ENCODE peak calls at places on chromosomes 3 and 15, in four cellular contexts. J, Y, W and I are unnamed samples.

GRCh38 chr15:89021224-89021623 is 67.0 kb upstream of the ABHD2 start:
- DNase-seq in J (no peak), Y (no peak), W (no peak), I (peak; percentile 61)

GRCh38 chr3:73480187-73480672 is 144.5 kb downstream of the PDZRN3 start:
- DNase-seq in W (no peak), Y (no peak), J (no peak), I (no peak)

GRCh38 chr3:2150576-2150975 is 51.9 kb downstream of the CNTN4 start:
- DNase-seq in W (no peak), J (no peak), Y (no peak), I (no peak)

GRCh38 chr3:172447611-172448579 is at the start of gene GHSR:
- DNase-seq in W (no peak), J (no peak), Y (no peak), I (no peak)

GRCh38 chr3:156811092-156811862 is 14.9 kb upstream of the LEKR1 start:
- DNase-seq in J (no peak), Y (no peak), W (no peak), I (no peak)

GRCh38 chr15:45326776-45327175 is 51.6 kb downstream of the GATM start:
- DNase-seq in Y (no peak), W (no peak), J (no peak), I (no peak)

GRCh38 chr3:25897019-25897418 is 107.1 kb downstream of the OXSM start:
- DNase-seq in W (no peak), J (no peak), Y (no peak), I (no peak)

GRCh38 chr15:39154136-39154770 is 426.6 kb upstream of the THBS1 start:
- DNase-seq in Y (no peak), J (no peak), W (no peak), I (no peak)

GRCh38 chr15:73518180-73518862 is 75.4 kb downstream of the REC114 start:
- DNase-seq in Y (peak; percentile 11), J (no peak), W (no peak), I (no peak)

GRCh38 chr15:68650901-68651709 is 72.3 kb downstream of the CORO2B start:
- DNase-seq in J (peak; percentile 5), W (peak; percentile 56), Y (peak; percentile 59), I (no peak)

GRCh38 chr15:69830425-69830824 is 267.3 kb downstream of the TLE3 start:
- DNase-seq in J (no peak), W (no peak), Y (no peak), I (no peak)

GRCh38 chr3:152385761-152386160 is 117.0 kb downstream of the MBNL1 start:
- DNase-seq in J (no peak), W (no peak), Y (no peak), I (no peak)

GRCh38 chr3:77323616-77324015 is 283.7 kb downstream of the ROBO2 start:
- DNase-seq in J (no peak), Y (no peak), W (no peak), I (no peak)

GRCh38 chr3:112744825-112745566 is 101.7 kb downstream of the CD200R1L start:
- DNase-seq in Y (peak; percentile 17), J (no peak), W (no peak), I (no peak)

GRCh38 chr3:169954142-169954756 is 12.4 kb upstream of the SEC62 start:
- DNase-seq in Y (no peak), W (no peak), J (no peak), I (no peak)

GRCh38 chr15:34297059-34297458 is 40.5 kb downstream of the SLC12A6 start:
- DNase-seq in W (no peak), J (no peak), Y (no peak), I (no peak)

GRCh38 chr3:132726341-132726823 is 4.2 kb upstream of the NPHP3 start:
- DNase-seq in J (no peak), Y (no peak), W (no peak), I (no peak)

GRCh38 chr3:107216711-107217110 is 160.5 kb upstream of the CCDC54 start:
- DNase-seq in Y (peak; percentile 39), J (no peak), W (no peak), I (no peak)

GRCh38 chr3:113241292-113242033 is 30.1 kb downstream of the BOC start:
- DNase-seq in Y (no peak), J (no peak), W (no peak), I (peak; percentile 74)

GRCh38 chr15:31867536-31868442 is 162.5 kb upstream of the CHRNA7 start:
- DNase-seq in W (no peak), Y (peak; percentile 32), J (no peak), I (peak; percentile 16)

GRCh38 chr3:196317702-196318467 is at the start of gene DYNLT2B:
- DNase-seq in Y (peak; percentile 86), J (peak; percentile 55), W (peak; percentile 80), I (peak; percentile 80)

GRCh38 chr15:88029696-88030095 is 226.8 kb downstream of the NTRK3 start:
- DNase-seq in J (no peak), Y (no peak), W (no peak), I (no peak)

GRCh38 chr3:204102-204501 is 7.5 kb downstream of the CHL1 start:
- DNase-seq in J (no peak), W (no peak), Y (no peak), I (no peak)

GRCh38 chr3:148600902-148601765 is 96.6 kb upstream of the AGTR1 start:
- DNase-seq in Y (no peak), W (no peak), J (no peak), I (no peak)

GRCh38 chr3:14340960-14341708 is 61.3 kb upstream of the SLC6A6 start:
- DNase-seq in J (no peak), Y (no peak), W (no peak), I (peak; percentile 31)

GRCh38 chr15:84600331-84600686 is 500 bp upstream of the ZSCAN2 start:
- DNase-seq in W (peak; percentile 96), Y (peak; percentile 88), J (no peak), I (peak; percentile 82)

GRCh38 chr3:40615110-40615915 is 90.6 kb downstream of the ZNF621 start:
- DNase-seq in W (no peak), Y (no peak), J (no peak), I (no peak)

GRCh38 chr3:131421301-131421700 is 39.7 kb downstream of the NUDT16 start:
- DNase-seq in W (no peak), Y (no peak), J (no peak), I (no peak)

GRCh38 chr3:54870423-54870822 is 57.4 kb downstream of the LRTM1 start:
- DNase-seq in Y (peak; percentile 16), W (no peak), J (no peak), I (no peak)

GRCh38 chr15:69088300-69088965 is 72.0 kb upstream of the GLCE start:
- DNase-seq in J (no peak), Y (no peak), W (no peak), I (no peak)

GRCh38 chr15:79632457-79632856 is 200.3 kb downstream of the MINAR1 start:
- DNase-seq in J (no peak), W (no peak), Y (no peak), I (no peak)

GRCh38 chr3:176167272-176167671 is 1030.0 kb downstream of the TBL1XR1 start:
- DNase-seq in Y (no peak), J (no peak), W (no peak), I (no peak)

GRCh38 chr3:140420621-140421357 is 257.1 kb upstream of the TRIM42 start:
- DNase-seq in J (no peak), W (no peak), Y (peak; percentile 18), I (no peak)

GRCh38 chr3:175335229-175335628 is 476.1 kb downstream of the NAALADL2 start:
- DNase-seq in Y (no peak), W (no peak), J (no peak), I (no peak)

GRCh38 chr3:184250167-184250828 is 826 bp downstream of the EEF1AKMT4 start:
- DNase-seq in Y (peak; percentile 85), J (peak; percentile 76), W (peak; percentile 86), I (peak; percentile 80)

GRCh38 chr3:101070260-101071121 is 77.3 kb upstream of the ABI3BP start:
- DNase-seq in J (no peak), W (no peak), Y (peak; percentile 17), I (no peak)

GRCh38 chr15:78968114-78968513 is 23.3 kb upstream of the CTSH start:
- DNase-seq in J (no peak), W (no peak), Y (no peak), I (no peak)

GRCh38 chr3:143001034-143001368 is 369 bp upstream of the U2SURP start:
- DNase-seq in J (peak; percentile 11), W (peak; percentile 71), Y (no peak), I (no peak)

GRCh38 chr15:22967084-22967770 is 12.9 kb downstream of the CYFIP1 start:
- DNase-seq in Y (no peak), J (no peak), W (peak; percentile 71), I (no peak)